ENCODE peak calls at places on chromosomes 5 and 9, in five cellular contexts. Q is IMR-90, V is A549, F is H54, I is HCT116. N is an unnamed sample.

GRCh38 chr5:33375900-33376299 is 64.9 kb upstream of the TARS1 start:
- DNase-seq in Q (no peak), V (no peak), F (no peak), I (no peak), N (no peak)

GRCh38 chr5:177364159-177364962 is 6.6 kb downstream of the RGS14 start:
- DNase-seq in Q (no peak), V (no peak), F (no peak), I (no peak), N (no peak)

GRCh38 chr5:41349846-41350245 is 136.5 kb upstream of the C6 start:
- DNase-seq in Q (no peak), V (no peak), F (no peak), I (no peak), N (no peak)

GRCh38 chr5:155897761-155898160 is 429.2 kb upstream of the SGCD start:
- DNase-seq in Q (no peak), V (no peak), F (no peak), I (no peak), N (no peak)

GRCh38 chr5:140020601-140021177 is 22.4 kb downstream of the NRG2 start:
- DNase-seq in Q (no peak), V (no peak), F (no peak), I (no peak), N (no peak)

GRCh38 chr5:90830058-90830457 is 271.5 kb downstream of the ADGRV1 start:
- DNase-seq in Q (no peak), V (no peak), F (no peak), I (no peak), N (no peak)

GRCh38 chr5:151208481-151208914 is 15.4 kb downstream of the CCDC69 start:
- DNase-seq in Q (no peak), V (no peak), F (no peak), I (no peak), N (peak)

GRCh38 chr5:122053181-122054109 is 24.6 kb downstream of the LOX start:
- DNase-seq in Q (peak), V (no peak), F (no peak), I (no peak), N (no peak)

GRCh38 chr9:104635471-104635870 is 17.5 kb upstream of the OR13C9 start:
- DNase-seq in Q (no peak), V (no peak), F (no peak), I (no peak), N (no peak)

GRCh38 chr9:75065513-75065912 is 22.4 kb downstream of the NMRK1 start:
- DNase-seq in Q (no peak), V (no peak), F (no peak), I (no peak), N (no peak)

GRCh38 chr5:150021491-150022162 is 21.1 kb downstream of the HMGXB3 start:
- DNase-seq in Q (peak), V (no peak), F (no peak), I (peak), N (no peak)

GRCh38 chr9:78985084-78985738 is 586.6 kb upstream of the TLE4 start:
- DNase-seq in Q (peak), V (no peak), F (no peak), I (no peak), N (no peak)

GRCh38 chr9:88818495-88819201 is 172.6 kb upstream of the S1PR3 start:
- DNase-seq in Q (peak), V (no peak), F (no peak), I (no peak), N (no peak)

GRCh38 chr9:70362952-70363351 is 51.5 kb downstream of the KLF9 start:
- DNase-seq in Q (peak), V (no peak), F (no peak), I (no peak), N (no peak)

GRCh38 chr9:20884985-20885593 is 146.4 kb downstream of the HACD4 start:
- DNase-seq in Q (peak), V (peak), F (peak), I (peak), N (peak)

GRCh38 chr5:63346451-63346850 is 615.8 kb downstream of the HTR1A start:
- DNase-seq in Q (no peak), V (no peak), F (no peak), I (no peak), N (no peak)

GRCh38 chr9:91817493-91818225 is 132.4 kb downstream of the ROR2 start:
- DNase-seq in Q (peak), V (no peak), F (no peak), I (no peak), N (no peak)

GRCh38 chr9:114276908-114277821 is 45.7 kb upstream of the ORM1 start:
- DNase-seq in Q (peak), V (no peak), F (peak), I (no peak), N (no peak)

GRCh38 chr9:133674091-133674490 is 37.9 kb downstream of the DBH start:
- DNase-seq in Q (no peak), V (no peak), F (no peak), I (no peak), N (no peak)

GRCh38 chr5:124839371-124839998 is 93.0 kb upstream of the ZNF608 start:
- DNase-seq in Q (no peak), V (no peak), F (no peak), I (no peak), N (no peak)

GRCh38 chr5:178231736-178232123 is 872 bp downstream of the PHYKPL start:
- DNase-seq in Q (no peak), V (no peak), F (no peak), I (no peak), N (no peak)

GRCh38 chr9:127919253-127919815 is 2.5 kb upstream of the ST6GALNAC4 start:
- DNase-seq in Q (peak), V (peak), F (peak), I (peak), N (peak)

GRCh38 chr5:34914671-34915138 is 599 bp downstream of the RAD1 start:
- DNase-seq in Q (peak), V (peak), F (no peak), I (no peak), N (peak)
- TF ChIP-seq POLR2A in Q (no peak), V (no peak), F (no peak), I (no peak), N (no peak)

GRCh38 chr9:136662656-136663310 is at the start of gene EGFL7:
- DNase-seq in Q (no peak), V (no peak), F (no peak), I (no peak), N (peak)
- TF ChIP-seq POLR2A in Q (no peak), V (no peak), F (no peak), I (no peak), N (peak)

GRCh38 chr5:179405426-179406030 is 60.3 kb upstream of the ADAMTS2 start:
- DNase-seq in Q (no peak), V (no peak), F (no peak), I (no peak), N (no peak)
- TF ChIP-seq POLR2A in Q (no peak), V (no peak), F (no peak), I (no peak), N (no peak)

DNA sequence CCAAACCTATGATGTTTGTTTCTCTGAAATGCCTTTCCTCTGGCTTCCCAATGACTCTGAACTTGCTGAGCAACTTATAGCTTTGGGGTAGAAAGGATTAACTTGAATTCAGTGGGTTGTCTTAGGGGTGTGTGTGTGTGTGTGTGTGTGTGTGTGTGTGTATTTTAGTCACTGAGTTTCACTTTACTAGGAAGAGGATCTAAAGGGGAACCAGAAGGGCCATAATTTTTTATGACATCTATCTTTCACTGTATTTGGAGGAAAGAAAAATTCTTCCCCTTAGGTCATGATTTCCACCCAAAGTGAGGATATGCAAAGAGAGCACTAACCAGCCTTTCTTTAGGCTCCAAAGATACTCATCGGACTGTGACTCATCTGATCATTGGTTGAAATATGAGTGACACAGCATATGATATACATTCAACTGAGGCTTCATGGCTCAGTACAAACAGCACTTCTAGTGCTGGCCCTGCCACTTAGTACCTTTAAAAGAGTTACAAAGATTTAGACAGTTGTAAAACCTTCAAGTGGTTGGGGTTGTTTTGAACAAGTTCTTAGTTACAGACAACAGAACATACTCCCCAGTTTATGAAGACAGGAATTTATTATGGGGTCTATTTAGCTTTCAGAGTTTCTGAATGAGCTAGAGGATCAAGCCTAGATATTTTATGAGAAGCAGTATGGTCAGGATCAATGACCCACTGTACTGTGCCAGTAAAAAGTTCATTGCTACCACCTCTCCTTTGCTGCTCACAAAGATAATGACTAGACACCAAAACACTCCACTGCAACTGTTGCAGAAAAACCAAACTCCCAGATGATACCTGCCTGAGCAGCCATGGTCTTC is 75.1 kb upstream of the RASGRF2 start:
- DNase-seq in Q (peak), V (no peak), F (no peak), I (no peak), N (no peak)
- TF ChIP-seq POLR2A in Q (no peak), V (no peak), F (no peak), I (no peak), N (no peak)

GRCh38 chr9:72362680-72363139 is 2.3 kb downstream of the ZFAND5 start:
- DNase-seq in Q (peak), V (peak), F (no peak), I (no peak), N (peak)
- TF ChIP-seq POLR2A in Q (no peak), V (no peak), F (no peak), I (no peak), N (peak)

DNA sequence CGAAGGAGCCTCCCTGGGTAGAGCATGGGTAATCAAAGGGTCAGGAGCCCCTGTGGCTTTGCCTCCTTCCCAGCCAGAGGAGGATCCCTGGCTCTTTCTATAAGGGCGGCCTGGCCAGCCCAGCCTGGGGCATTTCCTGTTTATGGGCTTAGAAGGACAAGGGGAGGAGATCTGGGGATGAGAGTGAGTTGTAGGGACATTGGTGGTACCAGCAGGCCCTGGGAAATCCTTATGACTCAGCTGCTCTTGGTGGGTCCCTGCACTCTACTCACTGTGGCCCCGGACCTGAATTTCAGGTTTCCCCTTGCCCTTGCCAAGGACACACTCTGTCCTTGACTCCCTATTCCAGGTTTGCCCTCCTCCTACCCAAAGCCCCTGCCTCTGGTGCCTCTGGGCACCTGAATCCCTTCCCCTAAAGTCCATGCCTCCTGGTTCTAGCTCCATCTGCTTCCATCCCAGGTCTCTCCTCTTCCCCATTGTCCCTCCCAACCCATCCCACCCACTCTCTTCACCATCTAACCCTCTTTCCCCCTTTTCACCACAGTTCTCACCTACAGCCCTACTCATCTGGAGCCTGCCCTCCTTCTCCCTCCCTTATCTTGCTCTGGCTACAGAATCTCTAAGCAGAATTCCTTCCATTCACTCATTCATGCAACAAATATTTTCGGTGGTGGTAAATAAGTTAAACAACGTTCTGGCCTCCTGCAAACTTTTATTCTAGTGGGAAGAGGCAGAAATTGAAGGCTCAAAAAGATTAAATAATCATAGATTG is 34.9 kb downstream of the PCDH1 start:
- DNase-seq in Q (peak), V (no peak), F (no peak), I (no peak), N (no peak)
- TF ChIP-seq POLR2A in Q (no peak), V (no peak), F (no peak), I (no peak), N (no peak)